ENCODE peak calls at places on chromosomes 12 and 14, in ten cellular contexts. F, L, U, P, S, X, M, T, I and Q are unnamed samples.

GRCh38 chr14:33647385-33647786 is 303.5 kb downstream of the EGLN3 start:
- DNase-seq in F (no peak), L (no peak), U (no peak), P (no peak), S (no peak), X (peak), M (no peak), T (no peak), I (peak), Q (no peak)

GRCh38 chr14:104390941-104391901 is 188.3 kb upstream of the C14orf180 start:
- DNase-seq in F (peak), L (peak), U (peak), P (peak), S (no peak), X (no peak), M (peak), T (peak), I (no peak), Q (peak)

GRCh38 chr12:131634037-131634436 is 76.9 kb upstream of the SFSWAP start:
- DNase-seq in F (no peak), L (no peak), U (no peak), P (no peak), S (no peak), X (no peak), M (no peak), T (peak), I (no peak), Q (no peak)

GRCh38 chr14:96705422-96706092 is 91.6 kb upstream of the VRK1 start:
- DNase-seq in F (no peak), L (no peak), U (no peak), P (no peak), S (no peak), X (no peak), M (no peak), T (no peak), I (no peak), Q (no peak)

GRCh38 chr12:128840862-128841468 is 12.3 kb upstream of the GLT1D1 start:
- DNase-seq in F (no peak), L (no peak), U (no peak), P (no peak), S (no peak), X (no peak), M (no peak), T (no peak), I (no peak), Q (no peak)

GRCh38 chr14:91202234-91202974 is 42.1 kb downstream of the GPR68 start:
- DNase-seq in F (peak), L (peak), U (peak), P (peak), S (peak), X (no peak), M (no peak), T (no peak), I (no peak), Q (no peak)

GRCh38 chr14:28298156-28298555 is 468.4 kb upstream of the FOXG1 start:
- DNase-seq in F (no peak), L (no peak), U (no peak), P (no peak), S (no peak), X (no peak), M (no peak), T (no peak), I (no peak), Q (no peak)

GRCh38 chr14:64234877-64235651 is 59.1 kb downstream of the ESR2 start:
- DNase-seq in F (no peak), L (no peak), U (no peak), P (no peak), S (no peak), X (no peak), M (peak), T (peak), I (peak), Q (peak)

GRCh38 chr12:22858849-22859569 is 234.0 kb downstream of the ETNK1 start:
- DNase-seq in F (no peak), L (no peak), U (no peak), P (no peak), S (no peak), X (no peak), M (no peak), T (peak), I (peak), Q (no peak)

GRCh38 chr12:27463826-27464554 is 17.5 kb downstream of the SMCO2 start:
- DNase-seq in F (peak), L (peak), U (no peak), P (peak), S (peak), X (peak), M (no peak), T (no peak), I (peak), Q (no peak)

GRCh38 chr12:29043069-29043468 is 106.0 kb upstream of the FAR2 start:
- DNase-seq in F (no peak), L (no peak), U (no peak), P (no peak), S (no peak), X (no peak), M (no peak), T (no peak), I (peak), Q (no peak)

GRCh38 chr12:24360461-24360860 is 411.0 kb upstream of the SOX5 start:
- DNase-seq in F (no peak), L (no peak), U (no peak), P (no peak), S (no peak), X (no peak), M (no peak), T (no peak), I (no peak), Q (no peak)

GRCh38 chr12:120470150-120470817 is 736 bp upstream of the SRSF9 start:
- DNase-seq in F (no peak), L (peak), U (no peak), P (no peak), S (no peak), X (no peak), M (no peak), T (no peak), I (peak), Q (no peak)

GRCh38 chr12:750356-751191 is 1.8 kb upstream of the WNK1 start:
- DNase-seq in F (no peak), L (no peak), U (no peak), P (no peak), S (no peak), X (no peak), M (no peak), T (no peak), I (no peak), Q (no peak)

GRCh38 chr14:28763914-28764848 is 2.4 kb upstream of the FOXG1 start:
- DNase-seq in F (no peak), L (no peak), U (no peak), P (no peak), S (no peak), X (no peak), M (no peak), T (peak), I (no peak), Q (no peak)

GRCh38 chr14:33457617-33458016 is 493.3 kb downstream of the EGLN3 start:
- DNase-seq in F (no peak), L (no peak), U (no peak), P (no peak), S (no peak), X (no peak), M (no peak), T (no peak), I (no peak), Q (no peak)

GRCh38 chr12:44000309-44000952 is 164.6 kb downstream of the TMEM117 start:
- DNase-seq in F (no peak), L (peak), U (no peak), P (no peak), S (no peak), X (peak), M (no peak), T (peak), I (peak), Q (no peak)
- TF ChIP-seq CTCF in F (no peak), L (no peak), U (no peak), P (peak), S (no peak), X (peak), M (no peak), T (peak), I (peak), Q (peak)

GRCh38 chr12:111439657-111440151 is 34.0 kb downstream of the SH2B3 start:
- DNase-seq in F (no peak), L (no peak), U (no peak), P (no peak), S (no peak), X (no peak), M (no peak), T (peak), I (no peak), Q (no peak)
- H3K27ac ChIP-seq in F (peak), L (no peak), U (peak), P (peak), S (peak), X (no peak), M (no peak), T (no peak), I (no peak), Q (peak)

DNA sequence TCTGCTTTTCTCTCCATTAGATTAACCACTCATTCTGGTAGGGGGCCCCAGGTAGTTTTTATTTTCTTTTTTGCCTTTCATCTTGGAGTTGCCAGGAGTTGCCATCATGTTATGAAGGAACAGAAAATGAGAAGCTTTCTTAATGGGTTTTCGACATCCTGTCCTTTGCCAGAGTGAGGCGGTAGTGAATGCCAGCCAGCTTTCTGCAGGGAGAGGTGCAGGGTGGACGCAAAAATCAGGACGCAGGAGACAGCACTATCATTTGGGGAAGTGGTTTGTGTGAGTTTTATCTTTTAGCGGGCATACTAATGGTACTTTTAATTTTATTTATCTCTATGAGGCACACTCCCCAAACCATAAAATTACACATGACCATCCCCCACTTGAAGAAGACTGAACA is 1.7 kb downstream of the RASSF8 start:
- DNase-seq in F (no peak), L (peak), U (no peak), P (peak), S (no peak), X (no peak), M (no peak), T (peak), I (peak), Q (no peak)
- TF ChIP-seq CTCF in F (no peak), L (no peak), U (no peak), P (no peak), S (no peak), X (peak), M (no peak), T (peak), I (peak), Q (no peak)

GRCh38 chr12:32907166-32907565 is 10.6 kb upstream of the PKP2 start:
- DNase-seq in F (no peak), L (no peak), U (no peak), P (no peak), S (no peak), X (no peak), M (no peak), T (no peak), I (no peak), Q (no peak)
- H3K27ac ChIP-seq in F (no peak), L (no peak), U (no peak), P (no peak), S (no peak), X (no peak), M (no peak), T (no peak), I (no peak), Q (no peak)

GRCh38 chr14:99815696-99816095 is 22.5 kb downstream of the EML1 start:
- DNase-seq in F (no peak), L (no peak), U (no peak), P (no peak), S (no peak), X (no peak), M (no peak), T (no peak), I (no peak), Q (no peak)

GRCh38 chr14:99808515-99808914 is 15.3 kb downstream of the EML1 start:
- DNase-seq in F (no peak), L (no peak), U (no peak), P (no peak), S (no peak), X (no peak), M (no peak), T (no peak), I (no peak), Q (no peak)

GRCh38 chr14:99809376-99809775 is 16.2 kb downstream of the EML1 start:
- DNase-seq in F (peak), L (no peak), U (no peak), P (peak), S (peak), X (peak), M (no peak), T (no peak), I (peak), Q (no peak)

GRCh38 chr14:99809864-99810854 is 16.9 kb downstream of the EML1 start:
- DNase-seq in F (peak), L (no peak), U (peak), P (no peak), S (no peak), X (no peak), M (no peak), T (no peak), I (no peak), Q (no peak)

GRCh38 chr14:99812096-99812750 is 19.0 kb downstream of the EML1 start:
- DNase-seq in F (no peak), L (no peak), U (no peak), P (no peak), S (no peak), X (no peak), M (no peak), T (no peak), I (no peak), Q (no peak)
- TF ChIP-seq CTCF in F (no peak), L (no peak), U (no peak), P (no peak), S (no peak), X (no peak), M (no peak), T (no peak), I (no peak), Q (no peak)

DNA sequence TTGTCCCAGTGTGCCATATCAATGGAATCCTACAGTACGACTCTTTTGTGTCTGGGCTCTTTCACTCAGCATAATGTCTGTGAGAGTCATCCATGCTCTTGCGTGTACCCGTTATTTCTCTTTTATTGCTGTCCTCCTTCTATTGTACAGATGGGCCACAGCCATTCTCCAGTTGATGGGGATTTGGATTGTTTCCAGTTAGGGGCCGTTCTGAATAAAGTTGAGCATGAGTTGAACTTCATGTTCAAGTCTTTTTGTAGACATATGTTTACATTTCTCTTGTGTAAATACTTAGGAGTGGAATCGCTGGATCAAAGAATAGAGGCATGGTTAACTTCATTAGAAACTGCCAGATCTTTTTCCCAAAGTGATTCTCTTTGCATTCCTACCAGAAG is 38.4 kb downstream of the MYO1H start:
- DNase-seq in F (no peak), L (no peak), U (no peak), P (no peak), S (no peak), X (no peak), M (no peak), T (no peak), I (no peak), Q (no peak)
- H3K27ac ChIP-seq in F (no peak), L (no peak), U (no peak), P (no peak), S (no peak), X (no peak), M (no peak), T (no peak), I (no peak), Q (no peak)

GRCh38 chr12:12008232-12008850 is 62.4 kb upstream of the BCL2L14 start:
- DNase-seq in F (no peak), L (no peak), U (no peak), P (no peak), S (no peak), X (no peak), M (no peak), T (peak), I (no peak), Q (no peak)
- TF ChIP-seq CTCF in F (no peak), L (no peak), U (no peak), P (no peak), S (no peak), X (peak), M (no peak), T (peak), I (peak), Q (peak)

DNA sequence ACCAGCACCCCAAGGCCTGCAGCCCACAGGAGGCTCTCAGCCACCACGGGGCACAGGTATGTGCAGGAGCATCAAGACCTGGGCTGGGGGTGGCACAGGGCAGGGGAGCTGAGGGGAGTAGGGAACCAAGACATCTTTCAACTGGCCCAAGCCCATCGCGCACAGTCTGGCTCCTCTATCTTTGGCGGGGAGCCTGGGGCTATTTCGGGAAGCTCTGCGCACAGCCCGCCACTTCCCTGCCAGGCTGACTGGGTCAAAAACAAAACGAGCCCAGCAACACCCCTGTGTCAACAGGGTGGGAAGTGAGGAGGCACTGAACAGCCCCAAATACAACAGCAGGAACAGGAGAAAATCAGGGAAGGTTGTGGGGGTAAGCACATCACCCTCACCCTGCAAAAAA is 83.9 kb downstream of the ARL6IP4 start:
- DNase-seq in F (peak), L (peak), U (no peak), P (peak), S (no peak), X (no peak), M (no peak), T (no peak), I (no peak), Q (no peak)
- H3K27ac ChIP-seq in F (peak), L (peak), U (peak), P (peak), S (peak), X (no peak), M (peak), T (no peak), I (no peak), Q (no peak)